ENCODE peak calls at places on chromosomes 6 and 20, in six cellular contexts. T is IMR-90; Q is HFFc6; H is effector memory CD8-positive, alpha-beta T cell; S is Right ventricle myocardium superior; A is GM19239. O is an unnamed sample.

GRCh38 chr20:46285740-46286139 is 22.6 kb downstream of the CDH22 start:
- DNase-seq in T (no peak), Q (no peak), H (no peak), S (no peak), A (no peak), O (no peak)

GRCh38 chr6:31597006-31597405 is 4.2 kb upstream of the NCR3 start:
- DNase-seq in T (peak; percentile 31), Q (peak; percentile 40), H (peak; percentile 47), S (no peak), A (no peak), O (peak; percentile 66)

GRCh38 chr6:7238900-7239589 is 74.0 kb downstream of the SSR1 start:
- DNase-seq in T (peak; percentile 67), Q (peak; percentile 69), H (peak; percentile 26), S (peak; percentile 94), A (peak; percentile 50), O (peak; percentile 92)

GRCh38 chr6:36697481-36697903 is at the start of gene RAB44:
- DNase-seq in T (no peak), Q (no peak), H (no peak), S (no peak), A (no peak), O (no peak)

GRCh38 chr6:14721103-14721758 is 524.6 kb upstream of the JARID2 start:
- DNase-seq in T (peak; percentile 49), Q (no peak), H (no peak), S (no peak), A (no peak), O (no peak)

GRCh38 chr20:22402990-22403859 is 181.1 kb downstream of the FOXA2 start:
- DNase-seq in T (no peak), Q (no peak), H (no peak), S (no peak), A (no peak), O (no peak)

GRCh38 chr6:36721369-36722140 is 23.9 kb downstream of the RAB44 start:
- DNase-seq in T (no peak), Q (no peak), H (no peak), S (no peak), A (no peak), O (no peak)

GRCh38 chr20:21230220-21230619 is 72.9 kb upstream of the XRN2 start:
- DNase-seq in T (no peak), Q (no peak), H (no peak), S (no peak), A (no peak), O (no peak)

GRCh38 chr6:108564178-108564577 is 3.5 kb downstream of the FOXO3 start:
- DNase-seq in T (peak; percentile 98), Q (peak; percentile 98), H (no peak), S (no peak), A (no peak), O (no peak)

GRCh38 chr20:53829086-53829703 is 235.6 kb upstream of the ZNF217 start:
- DNase-seq in T (peak; percentile 97), Q (peak; percentile 97), H (no peak), S (no peak), A (no peak), O (no peak)

GRCh38 chr20:11686900-11687543 is 230.7 kb upstream of the BTBD3 start:
- DNase-seq in T (peak; percentile 1), Q (no peak), H (no peak), S (peak; percentile 59), A (no peak), O (peak; percentile 28)

GRCh38 chr6:110556317-110557115 is 80.1 kb upstream of the SLC22A16 start:
- DNase-seq in T (no peak), Q (no peak), H (no peak), S (no peak), A (no peak), O (no peak)

GRCh38 chr20:14829897-14830296 is 492.5 kb upstream of the FLRT3 start:
- DNase-seq in T (no peak), Q (no peak), H (no peak), S (no peak), A (no peak), O (no peak)

GRCh38 chr6:142870787-142871371 is 74.1 kb downstream of the HIVEP2 start:
- DNase-seq in T (no peak), Q (no peak), H (no peak), S (no peak), A (no peak), O (no peak)

GRCh38 chr20:24376523-24377085 is 92.8 kb upstream of the SYNDIG1 start:
- DNase-seq in T (peak; percentile 44), Q (peak; percentile 41), H (no peak), S (no peak), A (no peak), O (no peak)

GRCh38 chr6:97456070-97456469 is 173.1 kb upstream of the MMS22L start:
- DNase-seq in T (no peak), Q (no peak), H (no peak), S (no peak), A (no peak), O (peak; percentile 24)

GRCh38 chr6:132798820-132799538 is 542 bp upstream of the SLC18B1 start:
- DNase-seq in T (peak; percentile 61), Q (peak; percentile 49), H (peak; percentile 53), S (peak; percentile 80), A (peak; percentile 46), O (peak; percentile 76)

GRCh38 chr6:68533339-68533795 is 101.7 kb upstream of the ADGRB3 start:
- DNase-seq in T (no peak), Q (no peak), H (no peak), S (no peak), A (no peak), O (no peak)

GRCh38 chr6:51820555-51820954 is 266.9 kb downstream of the PKHD1 start:
- DNase-seq in T (no peak), Q (no peak), H (no peak), S (no peak), A (no peak), O (no peak)

GRCh38 chr6:170286246-170286933 is 4.5 kb downstream of the DLL1 start:
- DNase-seq in T (no peak), Q (no peak), H (no peak), S (peak; percentile 74), A (no peak), O (no peak)

GRCh38 chr6:1893470-1894130 is 283.9 kb downstream of the FOXC1 start:
- DNase-seq in T (no peak), Q (no peak), H (no peak), S (no peak), A (no peak), O (peak; percentile 49)

GRCh38 chr20:15345287-15345686 is 1007.9 kb upstream of the FLRT3 start:
- DNase-seq in T (no peak), Q (no peak), H (no peak), S (no peak), A (no peak), O (no peak)

GRCh38 chr6:119443993-119444641 is 94.6 kb upstream of the MAN1A1 start:
- DNase-seq in T (peak; percentile 47), Q (no peak), H (no peak), S (no peak), A (no peak), O (no peak)

GRCh38 chr6:93391982-93392381 is 27.4 kb downstream of the EPHA7 start:
- DNase-seq in T (no peak), Q (no peak), H (no peak), S (no peak), A (no peak), O (no peak)

GRCh38 chr6:119521251-119521650 is 171.7 kb upstream of the MAN1A1 start:
- DNase-seq in T (no peak), Q (no peak), H (no peak), S (no peak), A (no peak), O (no peak)

GRCh38 chr20:31678389-31679356 is 41.0 kb downstream of the COX4I2 start:
- DNase-seq in T (no peak), Q (peak; percentile 37), H (no peak), S (no peak), A (no peak), O (no peak)

GRCh38 chr6:157724138-157724537 is 98.9 kb upstream of the SNX9 start:
- DNase-seq in T (no peak), Q (no peak), H (no peak), S (no peak), A (no peak), O (no peak)

GRCh38 chr6:3386374-3386857 is 70.4 kb downstream of the SLC22A23 start:
- DNase-seq in T (no peak), Q (no peak), H (no peak), S (peak; percentile 47), A (no peak), O (no peak)